ENCODE peak calls at places on chromosomes 11 and 22, in four cellular contexts. A is endothelial cell, X is astrocyte of the spinal cord, N is testis. U is an unnamed sample.
A peak's percentile ranks its signal among the peaks of the same experiment; 100 is the strongest.

GRCh38 chr11:45285931-45286632 is at the start of gene SYT13:
- DNase-seq in A (peak; percentile 57), X (no peak), N (peak; percentile 14), U (no peak)

GRCh38 chr11:37511425-37511933 is 913.4 kb upstream of the RAG2 start:
- DNase-seq in A (no peak), X (peak; percentile 49), N (no peak), U (no peak)

GRCh38 chr11:46107780-46108179 is 13.5 kb downstream of the PHF21A start:
- DNase-seq in A (no peak), X (no peak), N (no peak), U (no peak)

GRCh38 chr11:100876826-100877545 is 189.9 kb downstream of the ARHGAP42 start:
- DNase-seq in A (no peak), X (peak; percentile 99), N (no peak), U (no peak)

GRCh38 chr22:45602824-45603301 is 68.8 kb upstream of the ATXN10 start:
- DNase-seq in A (no peak), X (no peak), N (peak; percentile 80), U (no peak)

GRCh38 chr22:28181332-28181731 is 262.3 kb upstream of the PITPNB start:
- DNase-seq in A (no peak), X (no peak), N (no peak), U (no peak)

GRCh38 chr11:46743043-46743442 is 24.0 kb downstream of the F2 start:
- DNase-seq in A (no peak), X (no peak), N (no peak), U (no peak)

GRCh38 chr11:111259871-111260270 is 14.3 kb downstream of the POU2AF2 start:
- DNase-seq in A (no peak), X (no peak), N (no peak), U (no peak)

GRCh38 chr11:102459393-102459792 is 6.8 kb upstream of the TMEM123 start:
- DNase-seq in A (no peak), X (no peak), N (no peak), U (no peak)

GRCh38 chr11:85088286-85088685 is 538.9 kb downstream of the DLG2 start:
- DNase-seq in A (no peak), X (peak; percentile 20), N (no peak), U (no peak)

GRCh38 chr22:31228425-31228824 is 16.3 kb downstream of the LIMK2 start:
- DNase-seq in A (no peak), X (no peak), N (no peak), U (no peak)

GRCh38 chr11:103875855-103876510 is 160.5 kb upstream of the DDI1 start:
- DNase-seq in A (no peak), X (no peak), N (no peak), U (no peak)

GRCh38 chr11:35104655-35105054 is 34.3 kb upstream of the CD44 start:
- DNase-seq in A (no peak), X (no peak), N (no peak), U (no peak)

GRCh38 chr11:65395961-65396530 is 9.6 kb downstream of the FRMD8 start:
- DNase-seq in A (no peak), X (no peak), N (no peak), U (no peak)

GRCh38 chr11:122808494-122808893 is 29.8 kb upstream of the CRTAM start:
- DNase-seq in A (no peak), X (peak; percentile 42), N (peak; percentile 55), U (no peak)

GRCh38 chr11:33475999-33476398 is 218.8 kb downstream of the HIPK3 start:
- DNase-seq in A (no peak), X (peak; percentile 65), N (peak; percentile 54), U (no peak)

GRCh38 chr11:2530855-2531200 is 86.0 kb downstream of the KCNQ1 start:
- DNase-seq in A (no peak), X (no peak), N (no peak), U (no peak)

GRCh38 chr11:1706634-1707400 is 9.8 kb downstream of the KRTAP5-6 start:
- DNase-seq in A (no peak), X (no peak), N (no peak), U (no peak)

GRCh38 chr11:14414470-14415461 is 55.8 kb upstream of the RRAS2 start:
- DNase-seq in A (no peak), X (no peak), N (no peak), U (peak; percentile 37)

GRCh38 chr11:10847960-10848860 is 9.6 kb downstream of the ZBED5 start:
- DNase-seq in A (no peak), X (no peak), N (no peak), U (no peak)

GRCh38 chr11:85946221-85946620 is 91.0 kb downstream of the CCDC83 start:
- DNase-seq in A (no peak), X (no peak), N (no peak), U (no peak)

GRCh38 chr11:29318134-29318845 is 698.5 kb downstream of the KCNA4 start:
- DNase-seq in A (no peak), X (peak; percentile 74), N (no peak), U (no peak)

GRCh38 chr22:48301421-48301820 is 1526.3 kb downstream of the BRD1 start:
- DNase-seq in A (no peak), X (no peak), N (no peak), U (no peak)

GRCh38 chr11:113730887-113731726 is 25.0 kb upstream of the TMPRSS5 start:
- DNase-seq in A (peak; percentile 31), X (peak; percentile 77), N (peak; percentile 65), U (no peak)

GRCh38 chr22:44292521-44292920 is 20.2 kb downstream of the SHISAL1 start:
- DNase-seq in A (no peak), X (no peak), N (no peak), U (no peak)

GRCh38 chr11:5591613-5592012 is 4.8 kb upstream of the TRIM6 start:
- DNase-seq in A (no peak), X (no peak), N (no peak), U (no peak)

GRCh38 chr22:46196268-46196667 is 45.9 kb downstream of the PPARA start:
- DNase-seq in A (no peak), X (no peak), N (no peak), U (no peak)

GRCh38 chr11:35318977-35319925 is 100.1 kb downstream of the SLC1A2 start:
- DNase-seq in A (no peak), X (peak; percentile 67), N (no peak), U (no peak)

GRCh38 chr11:11841121-11841604 is 609 bp upstream of the USP47 start:
- DNase-seq in A (no peak), X (peak; percentile 48), N (peak; percentile 79), U (peak; percentile 16)

GRCh38 chr11:72303179-72303578 is 59.2 kb upstream of the PHOX2A start:
- DNase-seq in A (no peak), X (no peak), N (no peak), U (no peak)

GRCh38 chr11:2884424-2884815 is 1.2 kb downstream of the CDKN1C start:
- DNase-seq in A (peak; percentile 53), X (peak; percentile 29), N (peak; percentile 49), U (no peak)

GRCh38 chr22:19241593-19241906 is 50.0 kb downstream of the CLTCL1 start:
- DNase-seq in A (no peak), X (no peak), N (no peak), U (no peak)

GRCh38 chr22:29023172-29023796 is 38.3 kb downstream of the C22orf31 start:
- DNase-seq in A (no peak), X (no peak), N (no peak), U (no peak)

GRCh38 chr22:39800790-39801540 is 92.6 kb downstream of the ENTHD1 start:
- DNase-seq in A (no peak), X (no peak), N (no peak), U (no peak)

GRCh38 chr11:60950933-60951610 is 904 bp downstream of the SLC15A3 start:
- DNase-seq in A (peak; percentile 27), X (no peak), N (peak; percentile 49), U (peak; percentile 38)

GRCh38 chr11:68965901-68966868 is 14.6 kb downstream of the MRGPRD start:
- DNase-seq in A (no peak), X (no peak), N (no peak), U (peak; percentile 25)

GRCh38 chr22:31829505-31829904 is 75.7 kb downstream of the DEPDC5 start:
- DNase-seq in A (no peak), X (peak; percentile 89), N (no peak), U (no peak)

GRCh38 chr11:111911563-111912401 is at the start of gene CRYAB:
- DNase-seq in A (no peak), X (peak; percentile 49), N (peak; percentile 84), U (no peak)

GRCh38 chr11:110130642-110131238 is 37.5 kb downstream of the ZC3H12C start:
- DNase-seq in A (no peak), X (peak; percentile 69), N (no peak), U (no peak)

DNA sequence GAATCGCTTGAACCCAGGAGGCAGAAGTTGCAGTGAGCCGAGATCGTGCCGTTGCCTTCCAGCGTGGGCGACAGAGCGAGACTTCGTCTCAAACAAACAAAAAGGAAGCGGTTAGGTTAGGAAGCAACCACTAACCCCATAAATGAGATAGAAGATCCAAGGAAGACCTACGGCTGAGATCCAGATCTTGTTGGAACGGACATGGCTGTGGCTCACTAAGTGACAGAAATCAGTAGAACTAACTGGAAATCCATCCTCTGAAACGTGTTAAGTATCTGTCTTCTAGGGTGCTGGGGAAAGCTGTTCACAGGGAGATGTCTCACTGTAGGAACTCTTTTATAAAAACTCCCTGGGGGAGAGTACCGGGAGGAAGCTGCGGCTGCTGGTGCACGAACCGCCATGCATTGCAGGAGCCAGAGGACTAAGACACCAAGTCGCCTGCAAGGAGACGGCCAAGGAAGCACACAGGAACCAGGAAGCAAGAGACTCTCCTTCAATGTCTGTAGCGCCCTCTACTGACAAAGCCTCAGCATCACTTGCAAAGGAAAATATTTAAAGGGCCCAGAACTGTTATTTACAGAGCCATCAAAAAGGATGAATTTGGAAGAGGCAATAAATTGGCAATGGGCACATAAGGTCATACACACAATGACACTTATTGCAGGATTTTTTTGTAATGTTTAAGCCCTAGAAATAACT is 16.9 kb upstream of the SPTY2D1 start:
- DNase-seq in A (peak; percentile 55), X (peak; percentile 45), N (peak; percentile 84), U (peak; percentile 35)
- TF ChIP-seq CTCF in A (peak; percentile 83), X (peak; percentile 67), N (peak; percentile 7), U (no peak)

GRCh38 chr22:37221424-37222336 is 9.4 kb upstream of the SSTR3 start:
- DNase-seq in A (no peak), X (no peak), N (no peak), U (no peak)
- TF ChIP-seq CTCF in A (no peak), X (no peak), N (no peak), U (no peak)

DNA sequence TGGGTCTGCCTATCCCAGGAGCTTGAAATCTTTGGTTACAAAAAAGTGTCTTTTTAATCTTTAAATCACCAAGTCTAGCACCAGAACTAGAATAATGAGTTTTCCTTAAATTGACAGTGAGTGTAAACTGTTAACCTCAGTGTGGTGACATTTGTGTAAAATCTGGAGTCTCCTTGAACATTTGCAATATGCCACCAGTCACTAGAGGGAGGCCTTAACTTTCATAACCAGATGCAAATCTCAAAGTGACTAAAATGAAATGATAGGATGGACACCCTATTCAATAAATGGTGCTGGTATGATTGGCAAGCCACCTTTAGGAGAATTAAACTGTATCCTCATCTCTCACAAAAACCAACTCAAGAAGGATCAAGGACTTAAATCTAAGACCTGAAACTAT is 8.3 kb upstream of the SCGB1D2 start:
- DNase-seq in A (no peak), X (no peak), N (no peak), U (no peak)
- TF ChIP-seq CTCF in A (no peak), X (no peak), N (no peak), U (no peak)

GRCh38 chr11:81007046-81007445 is 1566.2 kb upstream of the TENM4 start:
- DNase-seq in A (no peak), X (peak; percentile 54), N (no peak), U (no peak)
- TF ChIP-seq CTCF in A (no peak), X (peak; percentile 10), N (no peak), U (no peak)

GRCh38 chr22:23223566-23224317 is 43.4 kb downstream of the BCR start:
- DNase-seq in A (peak; percentile 39), X (no peak), N (no peak), U (no peak)
- TF ChIP-seq CTCF in A (no peak), X (no peak), N (no peak), U (no peak)